ENCODE peak calls at places on chromosomes 6 and 20, in seven cellular contexts. One of them, this sample, is unnamed.

GRCh38 chr6:127710668-127711067 is 133.7 kb downstream of the C6orf58 start:
- DNase-seq in GM12891: no peak
- DNase-seq in SK-N-SH: no peak
- DNase-seq in K562: no peak
- DNase-seq in HepG2: no peak
- DNase-seq in GM12878: no peak
- DNase-seq in H1: no peak
- DNase-seq in this sample: no peak

GRCh38 chr6:3385660-3386151 is 71.1 kb downstream of the SLC22A23 start:
- DNase-seq in GM12891: no peak
- DNase-seq in SK-N-SH: no peak
- DNase-seq in K562: no peak
- DNase-seq in HepG2: no peak
- DNase-seq in GM12878: no peak
- DNase-seq in H1: no peak
- DNase-seq in this sample: no peak

GRCh38 chr20:1322511-1323245 is 6.3 kb downstream of the SDCBP2 start:
- DNase-seq in GM12891: no peak
- DNase-seq in SK-N-SH: no peak
- DNase-seq in K562: no peak
- DNase-seq in HepG2: no peak
- DNase-seq in GM12878: no peak
- DNase-seq in H1: no peak
- DNase-seq in this sample: no peak

GRCh38 chr6:1224514-1224913 is 87.4 kb upstream of the FOXQ1 start:
- DNase-seq in GM12891: no peak
- DNase-seq in SK-N-SH: no peak
- DNase-seq in K562: no peak
- DNase-seq in HepG2: no peak
- DNase-seq in GM12878: no peak
- DNase-seq in H1: no peak
- DNase-seq in this sample: no peak

GRCh38 chr6:169807219-169807618 is 55.8 kb downstream of the ERMARD start:
- DNase-seq in GM12891: no peak
- DNase-seq in SK-N-SH: no peak
- DNase-seq in K562: no peak
- DNase-seq in HepG2: no peak
- DNase-seq in GM12878: no peak
- DNase-seq in H1: no peak
- DNase-seq in this sample: no peak

GRCh38 chr6:38272222-38272621 is 367.5 kb downstream of the BTBD9 start:
- DNase-seq in GM12891: no peak
- DNase-seq in SK-N-SH: no peak
- DNase-seq in K562: no peak
- DNase-seq in HepG2: no peak
- DNase-seq in GM12878: no peak
- DNase-seq in H1: no peak
- DNase-seq in this sample: no peak

GRCh38 chr20:57928181-57928967 is 218.6 kb upstream of the PMEPA1 start:
- DNase-seq in GM12891: no peak
- DNase-seq in SK-N-SH: no peak
- DNase-seq in K562: no peak
- DNase-seq in HepG2: no peak
- DNase-seq in GM12878: no peak
- DNase-seq in H1: no peak
- DNase-seq in this sample: no peak

GRCh38 chr6:166309977-166310376 is 1.8 kb upstream of the PRR18 start:
- DNase-seq in GM12891: no peak
- DNase-seq in SK-N-SH: no peak
- DNase-seq in K562: no peak
- DNase-seq in HepG2: no peak
- DNase-seq in GM12878: no peak
- DNase-seq in H1: no peak
- DNase-seq in this sample: no peak

GRCh38 chr6:163191704-163192537 is 222.6 kb upstream of the QKI start:
- DNase-seq in GM12891: no peak
- DNase-seq in SK-N-SH: no peak
- DNase-seq in K562: no peak
- DNase-seq in HepG2: no peak
- DNase-seq in GM12878: no peak
- DNase-seq in H1: no peak
- DNase-seq in this sample: no peak

GRCh38 chr20:52649727-52650126 is 322.4 kb upstream of the TSHZ2 start:
- DNase-seq in GM12891: no peak
- DNase-seq in SK-N-SH: no peak
- DNase-seq in K562: no peak
- DNase-seq in HepG2: no peak
- DNase-seq in GM12878: no peak
- DNase-seq in H1: no peak
- DNase-seq in this sample: no peak

GRCh38 chr6:169868458-169868857 is 117.0 kb downstream of the ERMARD start:
- DNase-seq in GM12891: no peak
- DNase-seq in SK-N-SH: no peak
- DNase-seq in K562: no peak
- DNase-seq in HepG2: no peak
- DNase-seq in GM12878: no peak
- DNase-seq in H1: no peak
- DNase-seq in this sample: no peak

GRCh38 chr6:143773503-143773902 is 69.6 kb upstream of the LTV1 start:
- DNase-seq in GM12891: no peak
- DNase-seq in SK-N-SH: no peak
- DNase-seq in K562: no peak
- DNase-seq in HepG2: no peak
- DNase-seq in GM12878: no peak
- DNase-seq in H1: no peak
- DNase-seq in this sample: no peak

GRCh38 chr6:90274481-90275030 is 22.1 kb downstream of the BACH2 start:
- DNase-seq in GM12891: no peak
- DNase-seq in SK-N-SH: no peak
- DNase-seq in K562: no peak
- DNase-seq in HepG2: no peak
- DNase-seq in GM12878: no peak
- DNase-seq in H1: no peak
- DNase-seq in this sample: no peak

GRCh38 chr20:40472905-40473304 is 216.1 kb downstream of the MAFB start:
- DNase-seq in GM12891: no peak
- DNase-seq in SK-N-SH: no peak
- DNase-seq in K562: no peak
- DNase-seq in HepG2: no peak
- DNase-seq in GM12878: no peak
- DNase-seq in H1: no peak
- DNase-seq in this sample: no peak

GRCh38 chr20:60095456-60095855 is 137.2 kb downstream of the CDH26 start:
- DNase-seq in GM12891: no peak
- DNase-seq in SK-N-SH: no peak
- DNase-seq in K562: no peak
- DNase-seq in HepG2: no peak
- DNase-seq in GM12878: no peak
- DNase-seq in H1: no peak
- DNase-seq in this sample: no peak

GRCh38 chr20:58225490-58226200 is 2.8 kb downstream of the ANKRD60 start:
- DNase-seq in GM12891: no peak
- DNase-seq in SK-N-SH: no peak
- DNase-seq in K562: no peak
- DNase-seq in HepG2: no peak
- DNase-seq in GM12878: no peak
- DNase-seq in H1: no peak
- DNase-seq in this sample: no peak

DNA sequence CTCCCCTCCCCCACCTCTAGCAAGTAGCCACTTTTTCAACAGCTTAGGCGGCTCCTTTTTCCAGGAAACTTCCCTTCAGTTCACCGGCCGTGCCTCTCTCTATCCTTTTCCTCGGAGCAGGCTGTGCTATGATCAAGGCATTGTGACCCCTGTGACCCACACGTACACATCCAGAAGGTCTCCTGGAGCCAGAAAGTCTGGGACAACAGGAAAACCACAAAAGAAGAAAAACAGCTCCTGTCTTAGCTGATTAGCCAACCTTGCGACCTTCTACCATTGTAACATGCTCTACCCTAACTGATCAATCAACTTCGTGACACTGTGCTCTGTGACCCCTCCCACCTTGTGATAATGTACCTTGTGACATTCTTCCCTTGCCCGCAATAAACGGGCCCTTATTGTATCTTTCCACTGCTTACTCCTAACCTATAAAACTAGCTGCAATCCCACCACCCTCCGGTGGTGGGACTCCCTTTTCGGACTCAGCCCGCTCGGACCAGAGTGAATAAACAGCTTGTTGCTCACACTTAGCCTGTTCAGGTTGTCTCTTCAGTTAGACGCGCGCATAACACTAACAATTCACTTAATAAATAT is 24.2 kb downstream of the ZNF311 start:
- DNase-seq in GM12891: peak
- DNase-seq in SK-N-SH: peak
- DNase-seq in K562: peak
- DNase-seq in HepG2: peak
- DNase-seq in GM12878: peak
- DNase-seq in H1: no peak
- DNase-seq in this sample: peak
- TF ChIP-seq TAF1 in GM12891: no peak
- TF ChIP-seq TAF1 in SK-N-SH: no peak
- TF ChIP-seq TAF1 in K562: peak
- TF ChIP-seq TAF1 in HepG2: no peak
- TF ChIP-seq TAF1 in GM12878: no peak
- TF ChIP-seq TAF1 in H1: peak
- TF ChIP-seq TAF1 in this sample: no peak

GRCh38 chr6:39820553-39820952 is 28.4 kb downstream of the DAAM2 start:
- DNase-seq in GM12891: no peak
- DNase-seq in SK-N-SH: no peak
- DNase-seq in K562: no peak
- DNase-seq in HepG2: no peak
- DNase-seq in GM12878: no peak
- DNase-seq in H1: no peak
- DNase-seq in this sample: no peak

GRCh38 chr6:39819676-39820075 is 27.5 kb downstream of the DAAM2 start:
- DNase-seq in GM12891: no peak
- DNase-seq in SK-N-SH: no peak
- DNase-seq in K562: no peak
- DNase-seq in HepG2: no peak
- DNase-seq in GM12878: no peak
- DNase-seq in H1: no peak
- DNase-seq in this sample: no peak

GRCh38 chr6:39823187-39823815 is 31.1 kb downstream of the DAAM2 start:
- DNase-seq in GM12891: no peak
- DNase-seq in SK-N-SH: no peak
- DNase-seq in K562: no peak
- DNase-seq in HepG2: no peak
- DNase-seq in GM12878: no peak
- DNase-seq in H1: no peak
- DNase-seq in this sample: no peak

GRCh38 chr6:39821014-39821738 is 29.0 kb downstream of the DAAM2 start:
- DNase-seq in GM12891: no peak
- DNase-seq in SK-N-SH: no peak
- DNase-seq in K562: no peak
- DNase-seq in HepG2: no peak
- DNase-seq in GM12878: no peak
- DNase-seq in H1: no peak
- DNase-seq in this sample: no peak

GRCh38 chr6:39821739-39822532 is 29.8 kb downstream of the DAAM2 start:
- DNase-seq in GM12891: no peak
- DNase-seq in SK-N-SH: no peak
- DNase-seq in K562: no peak
- DNase-seq in HepG2: no peak
- DNase-seq in GM12878: no peak
- DNase-seq in H1: no peak
- DNase-seq in this sample: no peak
- TF ChIP-seq POLR2AphosphoS5 in GM12891: no peak
- TF ChIP-seq POLR2AphosphoS5 in SK-N-SH: no peak
- TF ChIP-seq POLR2AphosphoS5 in K562: no peak
- TF ChIP-seq POLR2AphosphoS5 in HepG2: no peak
- TF ChIP-seq POLR2AphosphoS5 in GM12878: no peak
- TF ChIP-seq POLR2AphosphoS5 in H1: no peak
- TF ChIP-seq POLR2AphosphoS5 in this sample: no peak

GRCh38 chr6:132020138-132020551 is 69.0 kb upstream of the CCN2 start:
- DNase-seq in GM12891: no peak
- DNase-seq in SK-N-SH: no peak
- DNase-seq in K562: no peak
- DNase-seq in HepG2: no peak
- DNase-seq in GM12878: no peak
- DNase-seq in H1: no peak
- DNase-seq in this sample: no peak
- TF ChIP-seq TAF1 in GM12891: no peak
- TF ChIP-seq TAF1 in SK-N-SH: no peak
- TF ChIP-seq TAF1 in K562: no peak
- TF ChIP-seq TAF1 in HepG2: no peak
- TF ChIP-seq TAF1 in GM12878: no peak
- TF ChIP-seq TAF1 in H1: no peak
- TF ChIP-seq TAF1 in this sample: no peak

GRCh38 chr6:42268835-42269204 is 51.2 kb upstream of the MRPS10 start:
- DNase-seq in GM12891: no peak
- DNase-seq in SK-N-SH: no peak
- DNase-seq in K562: no peak
- DNase-seq in HepG2: no peak
- DNase-seq in GM12878: no peak
- DNase-seq in H1: no peak
- DNase-seq in this sample: no peak

GRCh38 chr6:42266542-42266941 is 48.9 kb upstream of the MRPS10 start:
- DNase-seq in GM12891: no peak
- DNase-seq in SK-N-SH: no peak
- DNase-seq in K562: no peak
- DNase-seq in HepG2: no peak
- DNase-seq in GM12878: no peak
- DNase-seq in H1: no peak
- DNase-seq in this sample: no peak

GRCh38 chr6:42269974-42270510 is 52.4 kb upstream of the MRPS10 start:
- DNase-seq in GM12891: no peak
- DNase-seq in SK-N-SH: no peak
- DNase-seq in K562: no peak
- DNase-seq in HepG2: no peak
- DNase-seq in GM12878: peak
- DNase-seq in H1: no peak
- DNase-seq in this sample: no peak

GRCh38 chr6:42269553-42269952 is 51.9 kb upstream of the MRPS10 start:
- DNase-seq in GM12891: peak
- DNase-seq in SK-N-SH: no peak
- DNase-seq in K562: no peak
- DNase-seq in HepG2: no peak
- DNase-seq in GM12878: peak
- DNase-seq in H1: no peak
- DNase-seq in this sample: peak

DNA sequence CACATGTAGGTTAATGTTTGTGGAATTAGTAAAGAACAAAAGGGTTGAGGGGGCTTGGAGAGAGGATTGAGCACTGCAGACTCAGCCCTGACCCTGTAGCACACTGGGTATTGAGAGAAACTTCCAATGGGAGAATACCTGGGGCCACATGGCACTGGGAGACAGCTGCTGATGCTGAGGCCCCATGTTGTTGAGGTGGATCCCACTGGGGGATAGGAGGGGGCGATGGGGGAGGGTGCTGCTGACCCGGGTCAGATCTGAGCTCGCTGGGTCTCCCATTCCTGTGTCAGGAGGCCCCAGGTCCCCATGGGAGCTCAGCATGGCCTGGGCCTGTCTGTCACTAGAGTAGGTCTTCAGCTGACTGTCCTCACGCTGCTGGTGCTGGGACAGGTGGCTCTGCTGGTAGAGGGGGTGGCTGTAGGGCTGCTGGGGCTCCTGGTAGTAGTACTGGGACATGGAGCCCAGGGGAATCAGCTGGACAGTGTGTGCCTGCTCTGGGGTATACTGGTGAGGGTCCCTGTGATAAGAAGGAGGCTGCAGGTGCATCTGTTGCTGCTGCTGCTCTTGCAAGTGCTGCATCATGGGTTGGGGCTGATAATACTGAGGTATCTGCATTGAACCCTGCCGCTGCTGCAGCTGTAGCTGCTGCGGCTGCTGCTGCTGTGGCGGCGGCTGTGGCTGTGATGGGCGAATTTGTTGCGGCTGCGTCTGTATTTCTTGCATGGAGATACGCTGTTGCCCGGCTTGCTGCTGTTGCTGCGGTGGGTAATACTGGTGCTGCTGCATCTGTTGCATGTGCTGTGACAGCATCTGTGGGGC is 50.6 kb upstream of the MRPS10 start:
- DNase-seq in GM12891: no peak
- DNase-seq in SK-N-SH: no peak
- DNase-seq in K562: no peak
- DNase-seq in HepG2: no peak
- DNase-seq in GM12878: no peak
- DNase-seq in H1: no peak
- DNase-seq in this sample: no peak
- TF ChIP-seq POLR2AphosphoS5 in GM12891: no peak
- TF ChIP-seq POLR2AphosphoS5 in SK-N-SH: no peak
- TF ChIP-seq POLR2AphosphoS5 in K562: no peak
- TF ChIP-seq POLR2AphosphoS5 in HepG2: no peak
- TF ChIP-seq POLR2AphosphoS5 in GM12878: no peak
- TF ChIP-seq POLR2AphosphoS5 in H1: no peak
- TF ChIP-seq POLR2AphosphoS5 in this sample: no peak